ENCODE peak calls at places on chromosomes 1 and 21, in six cellular contexts. B is fibroblast of lung, L is IMR-90, G is OCI-LY7, H is PC-3, J is mammary epithelial cell. N is an unnamed sample. For H4K20me1, the result is how much of the 10 kb centered on the place peaks cover.

GRCh38 chr1:51966559-51966958 is 23.9 kb downstream of the RAB3B start:
- DNase-seq in B (no peak), L (no peak), G (no peak), H (no peak), J (no peak), N (no peak)

GRCh38 chr1:209527372-209527771 is 56.1 kb upstream of the CAMK1G start:
- DNase-seq in B (peak), L (peak), G (no peak), H (peak), J (peak), N (no peak)

GRCh38 chr21:16840549-16840948 is 672.3 kb upstream of the CXADR start:
- DNase-seq in B (no peak), L (no peak), G (no peak), H (no peak), J (no peak), N (no peak)

GRCh38 chr1:231200417-231201031 is 38.7 kb downstream of the TRIM67 start:
- DNase-seq in B (peak), L (peak), G (no peak), H (no peak), J (peak), N (no peak)

GRCh38 chr1:59016390-59016789 is 232.5 kb upstream of the JUN start:
- DNase-seq in B (no peak), L (no peak), G (peak), H (no peak), J (peak), N (no peak)

GRCh38 chr1:11054666-11055065 is 5.2 kb downstream of the SRM start:
- DNase-seq in B (no peak), L (no peak), G (no peak), H (no peak), J (no peak), N (no peak)

GRCh38 chr21:36218691-36219090 is 62.1 kb downstream of the DOP1B start:
- DNase-seq in B (no peak), L (no peak), G (no peak), H (no peak), J (no peak), N (no peak)

GRCh38 chr1:38077523-38078147 is 31.0 kb upstream of the POU3F1 start:
- DNase-seq in B (peak), L (no peak), G (no peak), H (peak), J (no peak), N (no peak)

GRCh38 chr1:15007842-15008241 is 145.7 kb upstream of the TMEM51 start:
- DNase-seq in B (peak), L (no peak), G (no peak), H (no peak), J (no peak), N (no peak)

GRCh38 chr1:15013767-15014166 is 139.8 kb upstream of the TMEM51 start:
- DNase-seq in B (no peak), L (no peak), G (no peak), H (no peak), J (no peak), N (no peak)

GRCh38 chr1:15012822-15013221 is 140.7 kb upstream of the TMEM51 start:
- DNase-seq in B (no peak), L (no peak), G (no peak), H (no peak), J (no peak), N (no peak)

GRCh38 chr1:15008783-15009709 is 144.5 kb upstream of the TMEM51 start:
- DNase-seq in B (peak), L (peak), G (no peak), H (no peak), J (no peak), N (no peak)

DNA sequence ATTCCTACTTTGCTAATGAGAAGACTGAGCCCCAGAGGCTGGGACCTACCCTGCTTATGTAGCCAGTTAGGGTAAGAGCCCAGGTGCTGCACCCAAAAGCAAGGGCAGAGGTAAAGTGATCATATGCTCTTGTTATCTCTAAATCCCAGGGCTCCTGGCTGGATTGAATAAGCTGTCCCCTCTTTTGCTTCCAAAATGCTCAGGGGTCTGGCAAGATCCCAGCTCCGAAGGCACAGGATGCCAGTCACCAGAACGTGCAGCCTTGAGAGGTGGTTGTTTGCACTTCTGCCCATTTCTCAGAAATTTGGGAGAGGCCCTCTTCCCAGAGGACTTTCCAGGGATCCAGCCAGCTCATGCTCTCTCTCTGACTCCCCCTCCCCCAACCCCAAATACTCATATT is 142.4 kb upstream of the TMEM51 start:
- DNase-seq in B (no peak), L (no peak), G (no peak), H (no peak), J (no peak), N (no peak)
- H4K20me1 ChIP-seq in B (under half), L (under half), G (under half), H (under half), J (under half), N (under half)

DNA sequence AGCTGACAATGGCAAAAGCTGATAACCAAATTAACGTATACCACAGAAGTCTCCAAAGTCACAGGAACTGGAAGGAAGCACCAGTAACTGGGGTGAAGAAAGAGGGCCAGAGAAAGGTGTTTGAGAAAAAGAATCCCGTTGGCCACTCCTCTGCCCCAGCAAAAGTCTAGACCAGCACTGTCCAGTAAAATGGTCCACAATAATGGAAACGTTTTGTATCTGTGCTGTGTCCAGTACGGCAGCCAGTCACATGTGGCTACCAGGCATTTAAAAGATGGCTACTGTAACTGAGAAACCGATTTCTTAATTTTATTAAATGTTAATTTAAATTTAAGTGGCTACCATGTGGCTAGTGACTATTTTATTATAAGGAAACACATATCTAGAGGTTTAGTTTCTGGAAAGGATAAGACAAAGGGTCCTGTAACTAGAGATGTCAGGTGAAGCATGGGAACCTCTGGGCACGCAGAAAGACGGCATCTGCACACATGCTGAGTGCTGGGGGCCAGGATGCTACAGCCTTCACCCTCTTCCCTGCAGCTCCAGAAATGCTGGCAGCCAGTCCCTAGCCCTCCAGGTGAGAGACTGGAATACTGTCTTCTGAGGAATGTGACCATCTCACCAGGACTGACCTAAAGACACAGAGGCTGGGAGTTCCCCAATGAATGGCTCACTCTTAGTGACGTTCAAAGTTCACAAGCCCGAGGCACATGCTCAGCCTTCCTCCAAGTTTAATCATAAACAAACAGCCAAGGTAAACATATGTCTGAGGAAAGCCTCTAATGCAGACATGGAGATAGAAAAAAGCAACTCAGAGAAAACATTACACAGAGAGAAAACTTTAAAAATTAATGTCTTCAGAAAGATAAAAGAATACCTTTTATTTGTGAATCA is 50.7 kb downstream of the JAK1 start:
- DNase-seq in B (peak), L (peak), G (no peak), H (peak), J (peak), N (no peak)
- H4K20me1 ChIP-seq in B (under half), L (half or more), G (under half), H (under half), J (under half), N (under half)

GRCh38 chr21:38818336-38818723 is 12.6 kb downstream of the ETS2 start:
- DNase-seq in B (no peak), L (no peak), G (no peak), H (no peak), J (no peak), N (no peak)
- H4K20me1 ChIP-seq in B (under half), L (under half), G (under half), H (under half), J (under half), N (under half)

GRCh38 chr1:47439151-47440051 is 1.6 kb downstream of the FOXD2 start:
- DNase-seq in B (no peak), L (no peak), G (no peak), H (no peak), J (no peak), N (peak)
- H4K20me1 ChIP-seq in B (under half), L (under half), G (under half), H (under half), J (under half), N (half or more)

GRCh38 chr1:42260376-42261078 is 74.5 kb downstream of the FOXJ3 start:
- DNase-seq in B (no peak), L (no peak), G (no peak), H (no peak), J (no peak), N (no peak)
- H4K20me1 ChIP-seq in B (under half), L (under half), G (under half), H (under half), J (under half), N (under half)

DNA sequence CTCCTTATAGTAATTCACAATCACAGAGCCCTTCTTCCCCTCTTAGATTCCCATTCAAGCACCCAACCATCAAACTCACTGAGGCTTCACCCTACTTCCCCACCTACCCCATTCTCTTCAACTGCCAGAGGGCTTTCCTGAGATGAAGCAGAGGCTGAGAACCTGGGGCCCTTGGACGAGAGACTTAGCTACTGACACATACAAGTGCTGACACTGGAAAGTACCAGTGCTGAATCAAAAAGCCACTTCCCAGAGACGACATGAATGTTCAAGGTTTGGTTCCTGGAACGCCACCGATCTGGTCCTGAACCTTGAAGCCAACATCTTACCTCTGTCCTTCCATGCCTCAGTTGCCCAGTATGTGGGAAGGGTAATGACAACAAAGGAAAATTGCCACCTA is 16.6 kb upstream of the RAP1A start:
- DNase-seq in B (no peak), L (no peak), G (no peak), H (no peak), J (no peak), N (no peak)
- H4K20me1 ChIP-seq in B (under half), L (under half), G (under half), H (under half), J (under half), N (under half)

DNA sequence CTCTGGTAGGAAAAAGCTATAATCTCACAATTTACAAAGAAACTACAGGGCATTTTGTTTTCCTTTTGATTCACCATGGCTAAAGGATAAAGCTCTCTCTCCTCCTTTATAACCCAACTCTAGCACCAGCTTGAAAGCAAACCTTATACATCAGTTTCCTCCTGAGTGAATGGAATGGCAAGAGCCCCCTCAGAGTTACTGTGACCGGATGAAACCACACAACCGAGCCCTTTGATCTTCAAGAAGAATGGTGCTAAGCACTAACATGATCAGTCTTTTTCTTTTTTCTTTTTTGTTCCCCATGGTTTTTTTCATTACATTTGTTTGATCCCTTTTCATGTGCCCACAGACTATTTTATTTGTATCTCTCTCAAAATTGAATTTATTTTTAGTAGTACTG is 234.2 kb downstream of the SLC45A1 start:
- DNase-seq in B (no peak), L (no peak), G (peak), H (no peak), J (no peak), N (peak)
- H4K20me1 ChIP-seq in B (under half), L (under half), G (under half), H (under half), J (under half), N (half or more)

GRCh38 chr21:35016071-35016470 is 33.0 kb downstream of the RUNX1 start:
- DNase-seq in B (no peak), L (no peak), G (no peak), H (peak), J (no peak), N (no peak)

GRCh38 chr21:35015435-35016024 is 33.6 kb downstream of the RUNX1 start:
- DNase-seq in B (no peak), L (no peak), G (no peak), H (no peak), J (no peak), N (no peak)

GRCh38 chr21:35016517-35017188 is 32.4 kb downstream of the RUNX1 start:
- DNase-seq in B (no peak), L (no peak), G (no peak), H (no peak), J (no peak), N (no peak)

GRCh38 chr21:35017256-35017655 is 31.8 kb downstream of the RUNX1 start:
- DNase-seq in B (no peak), L (no peak), G (no peak), H (no peak), J (no peak), N (no peak)

GRCh38 chr21:35014302-35015044 is 34.6 kb downstream of the RUNX1 start:
- DNase-seq in B (no peak), L (peak), G (no peak), H (peak), J (peak), N (no peak)
- H4K20me1 ChIP-seq in B (under half), L (under half), G (under half), H (under half), J (under half), N (under half)

N was measured in neural progenitor cell.